ENCODE peak calls at places on chromosomes 5 and 9, in nine cellular contexts. G is SK-N-SH; H is hepatocyte; Q is pancreas; T is IMR-90; W is CD8-positive, alpha-beta T cell; Y is cardiac muscle cell; M is fibroblast of lung; X is psoas muscle. B is an unnamed sample. For H3K4me1, the result is how much of the 10 kb centered on the place peaks cover.

GRCh38 chr9:112043423-112043822 is 131.7 kb downstream of the SUSD1 start:
- DNase-seq in G (no peak), H (no peak), Q (no peak), T (peak), W (no peak), Y (no peak), M (peak), X (no peak), B (no peak)

GRCh38 chr5:121833631-121834420 is 17.9 kb upstream of the FTMT start:
- DNase-seq in G (no peak), H (no peak), Q (no peak), T (no peak), W (no peak), Y (no peak), M (no peak), X (no peak), B (no peak)

GRCh38 chr9:8660383-8660782 is 860.8 kb upstream of the DMAC1 start:
- DNase-seq in G (no peak), H (peak), Q (peak), T (no peak), W (no peak), Y (peak), M (peak), X (peak), B (no peak)

GRCh38 chr5:107670927-107671741 is at the start of gene EFNA5:
- DNase-seq in G (peak), H (peak), Q (no peak), T (peak), W (no peak), Y (peak), M (peak), X (peak), B (peak)

GRCh38 chr5:132813599-132814440 is 718 bp downstream of the SOWAHA start:
- DNase-seq in G (peak), H (peak), Q (peak), T (no peak), W (no peak), Y (no peak), M (peak), X (peak), B (peak)

GRCh38 chr5:98780390-98780789 is 6.9 kb downstream of the RGMB start:
- DNase-seq in G (no peak), H (no peak), Q (no peak), T (no peak), W (no peak), Y (peak), M (peak), X (no peak), B (no peak)

GRCh38 chr5:116507941-116508655 is 66.5 kb downstream of the SEMA6A start:
- DNase-seq in G (no peak), H (no peak), Q (no peak), T (no peak), W (no peak), Y (no peak), M (no peak), X (no peak), B (no peak)

GRCh38 chr5:141950207-141951005 is 7.6 kb downstream of the PCDH12 start:
- DNase-seq in G (no peak), H (no peak), Q (no peak), T (no peak), W (no peak), Y (no peak), M (no peak), X (no peak), B (no peak)

GRCh38 chr5:64688965-64689364 is 1.3 kb upstream of the SHISAL2B start:
- DNase-seq in G (no peak), H (no peak), Q (no peak), T (no peak), W (no peak), Y (no peak), M (no peak), X (no peak), B (no peak)

GRCh38 chr5:142871056-142871879 is 101.1 kb downstream of the ARHGAP26 start:
- DNase-seq in G (no peak), H (no peak), Q (peak), T (no peak), W (no peak), Y (no peak), M (no peak), X (no peak), B (no peak)

GRCh38 chr9:4548796-4549725 is 58.8 kb downstream of the SLC1A1 start:
- DNase-seq in G (peak), H (peak), Q (no peak), T (no peak), W (no peak), Y (peak), M (no peak), X (peak), B (peak)

DNA sequence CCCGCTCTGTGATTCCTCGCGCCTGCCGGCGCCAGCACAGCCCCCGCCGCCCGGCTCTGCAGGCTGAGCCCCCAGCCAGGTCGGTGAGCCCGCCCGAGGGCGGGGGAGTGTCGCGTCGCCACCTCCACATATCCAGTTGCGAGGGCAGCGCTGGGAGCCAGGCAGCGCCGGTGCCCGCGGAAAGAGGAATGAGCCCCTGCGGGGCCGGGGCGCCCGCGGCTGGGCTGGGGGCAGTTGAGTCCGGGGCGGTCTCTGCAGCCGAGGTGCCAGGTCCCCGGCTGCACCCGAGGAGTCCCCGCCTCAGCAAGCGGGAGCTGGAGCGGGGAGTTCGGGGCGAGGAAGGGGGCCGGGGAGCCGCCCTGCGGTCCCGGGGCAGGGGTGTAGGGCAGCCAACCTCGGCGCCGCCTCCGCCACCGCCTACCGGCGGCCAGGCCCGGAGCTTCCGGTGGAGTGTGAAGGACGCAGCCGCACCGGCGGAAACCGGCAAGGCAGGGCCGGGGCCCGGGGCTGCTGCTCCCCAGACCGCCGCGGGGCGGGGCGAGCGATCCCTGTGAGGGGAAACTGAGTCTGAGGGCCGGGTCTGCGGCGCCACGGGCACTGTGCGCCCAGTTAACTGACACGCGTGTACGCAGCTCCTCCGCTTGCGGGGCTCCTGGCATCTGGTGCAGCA is 2.3 kb upstream of the TRAF1 start:
- DNase-seq in G (peak), H (peak), Q (peak), T (no peak), W (peak), Y (peak), M (peak), X (peak), B (peak)
- H3K4me1 ChIP-seq in G (under half), H (under half), Q (under half), T (under half), W (half or more), Y (under half), M (under half), X (under half), B (under half)

DNA sequence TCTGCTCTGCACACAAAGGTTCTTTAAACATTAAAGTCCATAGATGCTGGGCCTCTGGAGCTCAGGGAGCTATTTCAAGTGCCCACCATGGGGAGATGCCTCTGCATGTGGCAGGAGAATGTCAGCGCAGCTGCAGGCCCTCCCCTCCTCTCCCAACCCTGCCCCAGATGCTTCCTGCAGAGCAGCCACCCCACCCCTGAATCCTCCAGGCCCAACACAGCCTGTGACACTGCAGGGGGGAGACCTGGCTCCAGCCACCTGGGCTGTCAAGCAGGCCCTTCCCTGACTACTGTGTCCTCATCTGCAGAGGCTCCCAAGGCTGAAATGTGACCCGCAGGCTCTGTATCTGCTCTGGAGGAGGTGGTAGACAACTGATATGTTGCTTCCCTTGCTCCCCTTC is 213.9 kb downstream of the GABBR2 start:
- DNase-seq in G (no peak), H (no peak), Q (no peak), T (no peak), W (no peak), Y (no peak), M (no peak), X (no peak), B (no peak)
- H3K4me3 ChIP-seq in G (no peak), H (no peak), Q (no peak), T (no peak), W (no peak), Y (no peak), M (no peak), X (no peak), B (no peak)

GRCh38 chr9:34016149-34016548 is 32.5 kb downstream of the UBAP2 start:
- DNase-seq in G (no peak), H (no peak), Q (no peak), T (no peak), W (no peak), Y (no peak), M (no peak), X (no peak), B (no peak)

DNA sequence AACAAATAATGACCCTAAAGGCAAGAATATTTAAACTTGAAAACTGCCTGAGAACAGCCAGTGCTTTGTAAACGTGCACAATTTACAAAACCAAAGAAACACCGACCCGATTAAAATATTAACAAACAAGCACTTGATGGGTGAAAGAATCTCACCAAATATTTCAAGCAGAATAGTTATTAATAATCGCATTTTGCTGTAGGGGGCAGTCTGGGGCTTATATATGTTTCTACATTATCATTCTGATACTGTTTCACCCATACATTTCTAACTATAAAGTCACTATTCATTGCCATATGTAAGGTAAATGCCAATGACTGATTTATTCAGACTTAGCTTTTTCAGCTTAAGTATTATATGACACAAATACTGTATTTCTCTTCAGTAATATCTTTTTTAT is 37.7 kb downstream of the UBAP2 start:
- DNase-seq in G (peak), H (peak), Q (no peak), T (no peak), W (no peak), Y (peak), M (peak), X (no peak), B (peak)
- TF ChIP-seq CTCF in G (peak), H (peak), Q (no peak), T (peak), W (peak), Y (peak), M (peak), X (no peak), B (peak)

GRCh38 chr9:14690986-14691730 is 2.1 kb downstream of the ZDHHC21 start:
- DNase-seq in G (no peak), H (no peak), Q (no peak), T (no peak), W (no peak), Y (no peak), M (peak), X (no peak), B (no peak)

GRCh38 chr9:14686168-14686567 is 7.1 kb downstream of the ZDHHC21 start:
- DNase-seq in G (no peak), H (no peak), Q (no peak), T (no peak), W (no peak), Y (no peak), M (no peak), X (no peak), B (no peak)

GRCh38 chr9:14692536-14692917 is 705 bp downstream of the ZDHHC21 start:
- DNase-seq in G (no peak), H (no peak), Q (no peak), T (no peak), W (no peak), Y (no peak), M (no peak), X (no peak), B (no peak)

DNA sequence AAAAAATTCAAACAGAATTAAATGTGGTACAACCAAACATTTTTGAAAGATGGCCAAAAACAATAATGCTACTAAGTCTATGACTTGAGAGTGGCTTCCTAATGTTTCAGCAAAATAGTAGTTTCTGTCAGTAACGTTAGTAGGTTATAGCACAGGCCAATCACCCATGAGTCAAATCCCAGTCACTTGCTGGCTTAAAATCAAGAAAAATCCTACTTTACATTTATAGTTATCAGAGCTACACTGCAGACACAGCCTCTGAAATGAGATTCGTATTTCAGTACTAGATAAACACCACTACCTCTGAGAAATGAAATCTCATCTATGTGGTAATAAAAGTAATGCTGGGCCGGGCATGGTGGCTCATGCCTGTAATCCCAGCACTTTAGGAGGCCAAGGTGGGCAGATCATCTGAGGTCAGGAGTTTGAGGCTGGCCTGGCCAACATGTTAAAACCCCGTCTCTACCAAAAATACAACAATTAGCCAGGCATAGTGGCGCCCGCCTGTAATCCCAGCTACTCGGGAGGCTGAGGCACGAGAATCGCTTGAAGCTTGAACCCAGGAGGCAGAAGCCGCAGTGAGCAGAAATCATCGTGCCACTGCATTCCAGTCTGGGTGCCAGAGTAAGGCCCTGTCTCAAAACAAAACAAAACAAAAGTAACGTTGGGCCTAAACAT is 6.1 kb downstream of the ZDHHC21 start:
- DNase-seq in G (no peak), H (no peak), Q (no peak), T (peak), W (no peak), Y (peak), M (peak), X (no peak), B (no peak)
- H3K4me1 ChIP-seq in G (under half), H (under half), Q (under half), T (under half), W (under half), Y (under half), M (under half), X (under half), B (under half)